ENCODE peak calls at places on chromosomes 11 and 22, in ten cellular contexts. G is neural progenitor cell, I is GM12864, W is BE2C, Z is AG10803, D is foreskin fibroblast, A is HFF-Myc, J is neural crest cell, X is HCT116, V is omental fat pad. L is an unnamed sample.

GRCh38 chr11:113417428-113417827 is 29.8 kb downstream of the ANKK1 start:
- DNase-seq in G (no peak), I (peak), W (no peak), Z (no peak), D (no peak), A (no peak), J (no peak), X (no peak), V (no peak), L (no peak)

GRCh38 chr22:22881116-22882032 is 6.2 kb upstream of the IGLL5 start:
- DNase-seq in G (no peak), I (peak), W (peak), Z (no peak), D (no peak), A (no peak), J (no peak), X (no peak), V (no peak), L (no peak)

GRCh38 chr11:60797846-60798630 is 12.9 kb downstream of the MS4A10 start:
- DNase-seq in G (no peak), I (no peak), W (no peak), Z (no peak), D (no peak), A (no peak), J (no peak), X (no peak), V (no peak), L (no peak)

GRCh38 chr11:128705124-128705920 is 11.4 kb downstream of the FLI1 start:
- DNase-seq in G (no peak), I (no peak), W (no peak), Z (no peak), D (no peak), A (no peak), J (no peak), X (no peak), V (no peak), L (no peak)

GRCh38 chr22:37267661-37268413 is 14.5 kb upstream of the CYTH4 start:
- DNase-seq in G (no peak), I (no peak), W (no peak), Z (no peak), D (no peak), A (no peak), J (no peak), X (no peak), V (no peak), L (no peak)

GRCh38 chr11:73139476-73140198 is 2.5 kb downstream of the FCHSD2 start:
- DNase-seq in G (no peak), I (no peak), W (no peak), Z (peak), D (no peak), A (no peak), J (no peak), X (no peak), V (no peak), L (no peak)

GRCh38 chr22:40853961-40854360 is 2.5 kb downstream of the ST13 start:
- DNase-seq in G (no peak), I (no peak), W (no peak), Z (peak), D (no peak), A (no peak), J (no peak), X (no peak), V (no peak), L (no peak)

GRCh38 chr11:46119352-46120216 is 1.7 kb downstream of the PHF21A start:
- DNase-seq in G (peak), I (peak), W (peak), Z (peak), D (peak), A (no peak), J (peak), X (no peak), V (no peak), L (peak)

GRCh38 chr22:35915477-35916013 is 113.1 kb downstream of the RBFOX2 start:
- DNase-seq in G (peak), I (no peak), W (no peak), Z (peak), D (peak), A (no peak), J (no peak), X (no peak), V (no peak), L (no peak)

GRCh38 chr22:30044369-30044768 is 35.9 kb upstream of the HORMAD2 start:
- DNase-seq in G (no peak), I (no peak), W (peak), Z (peak), D (peak), A (peak), J (no peak), X (peak), V (no peak), L (no peak)

GRCh38 chr22:46803031-46803880 is 40.8 kb downstream of the TBC1D22A start:
- DNase-seq in G (peak), I (peak), W (peak), Z (no peak), D (no peak), A (no peak), J (peak), X (peak), V (no peak), L (peak)

GRCh38 chr11:73995731-73996130 is 13.1 kb upstream of the UCP2 start:
- DNase-seq in G (no peak), I (no peak), W (no peak), Z (no peak), D (no peak), A (no peak), J (no peak), X (no peak), V (no peak), L (no peak)

GRCh38 chr11:70480711-70481110 is 82.4 kb downstream of the CTTN start:
- DNase-seq in G (no peak), I (no peak), W (no peak), Z (no peak), D (no peak), A (no peak), J (no peak), X (no peak), V (no peak), L (no peak)

GRCh38 chr11:3165152-3165705 is at the start of gene OSBPL5:
- DNase-seq in G (peak), I (no peak), W (peak), Z (peak), D (peak), A (no peak), J (peak), X (no peak), V (no peak), L (peak)

GRCh38 chr22:31286360-31287255 is 5.7 kb downstream of the PIK3IP1 start:
- DNase-seq in G (no peak), I (no peak), W (no peak), Z (no peak), D (no peak), A (no peak), J (no peak), X (no peak), V (no peak), L (no peak)

GRCh38 chr11:64650923-64651523 is 60.0 kb downstream of the SLC22A12 start:
- DNase-seq in G (peak), I (no peak), W (no peak), Z (peak), D (peak), A (no peak), J (no peak), X (peak), V (no peak), L (peak)

GRCh38 chr11:124915541-124916369 is 3.3 kb upstream of the HEPN1 start:
- DNase-seq in G (no peak), I (no peak), W (no peak), Z (no peak), D (peak), A (no peak), J (no peak), X (no peak), V (no peak), L (no peak)

GRCh38 chr11:115199501-115199900 is 304.7 kb downstream of the CADM1 start:
- DNase-seq in G (no peak), I (no peak), W (no peak), Z (peak), D (no peak), A (no peak), J (no peak), X (no peak), V (no peak), L (no peak)

GRCh38 chr11:110294509-110294908 is 1.9 kb downstream of the RDX start:
- DNase-seq in G (peak), I (no peak), W (no peak), Z (no peak), D (no peak), A (no peak), J (no peak), X (no peak), V (no peak), L (no peak)

GRCh38 chr22:37062657-37063381 is 11.3 kb downstream of the KCTD17 start:
- DNase-seq in G (no peak), I (no peak), W (no peak), Z (no peak), D (no peak), A (no peak), J (no peak), X (no peak), V (no peak), L (no peak)

GRCh38 chr22:43275545-43275981 is 67.6 kb downstream of the SCUBE1 start:
- DNase-seq in G (peak), I (no peak), W (no peak), Z (no peak), D (no peak), A (no peak), J (no peak), X (peak), V (no peak), L (peak)

GRCh38 chr11:110928373-110928772 is 216.1 kb upstream of the ARHGAP20 start:
- DNase-seq in G (no peak), I (no peak), W (no peak), Z (no peak), D (no peak), A (no peak), J (no peak), X (no peak), V (no peak), L (no peak)

GRCh38 chr22:48104102-48104738 is 1341.8 kb downstream of the TBC1D22A start:
- DNase-seq in G (no peak), I (no peak), W (no peak), Z (no peak), D (no peak), A (no peak), J (no peak), X (no peak), V (no peak), L (no peak)

GRCh38 chr11:70324354-70325115 is 54.0 kb downstream of the PPFIA1 start:
- DNase-seq in G (peak), I (no peak), W (no peak), Z (no peak), D (no peak), A (no peak), J (no peak), X (no peak), V (no peak), L (no peak)

GRCh38 chr11:3052109-3052479 is 5.1 kb downstream of the CARS1 start:
- DNase-seq in G (no peak), I (no peak), W (peak), Z (no peak), D (no peak), A (no peak), J (no peak), X (no peak), V (no peak), L (no peak)

GRCh38 chr11:23789938-23790371 is 706.9 kb upstream of the LUZP2 start:
- DNase-seq in G (no peak), I (no peak), W (no peak), Z (peak), D (peak), A (peak), J (no peak), X (no peak), V (no peak), L (no peak)

GRCh38 chr11:25734592-25735211 is 597.2 kb upstream of the ANO3 start:
- DNase-seq in G (peak), I (no peak), W (no peak), Z (no peak), D (no peak), A (no peak), J (no peak), X (no peak), V (no peak), L (peak)

GRCh38 chr11:89495951-89496350 is 4.8 kb upstream of the NOX4 start:
- DNase-seq in G (peak), I (no peak), W (no peak), Z (peak), D (peak), A (peak), J (no peak), X (no peak), V (no peak), L (no peak)

GRCh38 chr22:47177334-47177815 is 414.9 kb downstream of the TBC1D22A start:
- DNase-seq in G (no peak), I (no peak), W (no peak), Z (no peak), D (no peak), A (no peak), J (no peak), X (no peak), V (no peak), L (no peak)

GRCh38 chr11:75639752-75640151 is 29.1 kb downstream of the MAP6 start:
- DNase-seq in G (peak), I (no peak), W (peak), Z (peak), D (peak), A (no peak), J (peak), X (no peak), V (no peak), L (no peak)

GRCh38 chr11:16632295-16633200 is 105.9 kb upstream of the C11orf58 start:
- DNase-seq in G (peak), I (no peak), W (no peak), Z (peak), D (no peak), A (no peak), J (no peak), X (peak), V (no peak), L (no peak)

GRCh38 chr22:31892080-31892433 is 52.3 kb upstream of the YWHAH start:
- DNase-seq in G (no peak), I (no peak), W (no peak), Z (no peak), D (no peak), A (no peak), J (no peak), X (no peak), V (no peak), L (no peak)

GRCh38 chr11:3947084-3947483 is 91.6 kb downstream of the STIM1 start:
- DNase-seq in G (no peak), I (peak), W (no peak), Z (peak), D (peak), A (no peak), J (no peak), X (no peak), V (no peak), L (no peak)

GRCh38 chr22:27718186-27719032 is 83.1 kb downstream of the MN1 start:
- DNase-seq in G (no peak), I (no peak), W (peak), Z (peak), D (peak), A (peak), J (no peak), X (peak), V (peak), L (no peak)

GRCh38 chr11:9974375-9974774 is 310.5 kb downstream of the SWAP70 start:
- DNase-seq in G (no peak), I (no peak), W (no peak), Z (no peak), D (no peak), A (no peak), J (no peak), X (no peak), V (no peak), L (no peak)

GRCh38 chr11:44128729-44129128 is 33.3 kb downstream of the EXT2 start:
- DNase-seq in G (no peak), I (no peak), W (no peak), Z (no peak), D (no peak), A (no peak), J (no peak), X (no peak), V (no peak), L (no peak)

GRCh38 chr11:69427337-69427736 is 54.1 kb upstream of the LINC01488 start:
- DNase-seq in G (peak), I (no peak), W (no peak), Z (no peak), D (no peak), A (no peak), J (no peak), X (no peak), V (no peak), L (no peak)

GRCh38 chr11:93740802-93741093 is 547 bp downstream of the TAF1D start:
- DNase-seq in G (peak), I (peak), W (peak), Z (peak), D (peak), A (no peak), J (peak), X (no peak), V (no peak), L (peak)

GRCh38 chr11:114302663-114303062 is 6.5 kb downstream of the NNMT start:
- DNase-seq in G (peak), I (no peak), W (no peak), Z (no peak), D (no peak), A (no peak), J (no peak), X (no peak), V (no peak), L (no peak)

GRCh38 chr22:20174785-20175596 is 24.1 kb upstream of the CCDC188 start:
- DNase-seq in G (peak), I (no peak), W (peak), Z (no peak), D (no peak), A (no peak), J (no peak), X (no peak), V (no peak), L (peak)
- TF ChIP-seq CTCF in G (peak), I (no peak), W (peak), Z (peak), D (peak), A (peak), J (peak), X (peak), V (no peak), L (no peak)

GRCh38 chr11:66834943-66835342 is 8.3 kb upstream of the RCE1 start:
- DNase-seq in G (no peak), I (no peak), W (no peak), Z (no peak), D (no peak), A (no peak), J (no peak), X (no peak), V (no peak), L (no peak)

GRCh38 chr11:66835762-66836405 is 7.4 kb upstream of the RCE1 start:
- DNase-seq in G (no peak), I (no peak), W (no peak), Z (peak), D (peak), A (no peak), J (no peak), X (no peak), V (no peak), L (no peak)

DNA sequence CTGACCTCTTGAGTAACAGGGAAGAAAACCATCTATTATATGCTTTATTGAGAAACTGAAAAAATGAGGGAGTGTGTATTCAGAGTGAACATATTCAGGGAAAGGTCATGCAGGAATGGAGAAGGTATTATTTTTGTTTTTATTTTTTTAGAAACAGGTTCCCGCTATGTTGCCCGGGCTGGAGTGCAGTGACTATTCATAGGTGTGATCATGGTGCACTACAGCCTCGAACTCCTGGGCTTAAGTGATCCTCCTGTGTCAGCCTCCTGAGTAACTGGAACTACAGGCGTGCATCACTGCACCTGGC is 8.7 kb upstream of the RCE1 start:
- DNase-seq in G (no peak), I (no peak), W (no peak), Z (no peak), D (no peak), A (no peak), J (no peak), X (no peak), V (no peak), L (no peak)
- TF ChIP-seq CTCF in G (no peak), I (no peak), W (no peak), Z (no peak), D (no peak), A (no peak), J (no peak), X (no peak), V (no peak), L (peak)

GRCh38 chr11:85694385-85694980 is 8.5 kb upstream of the CCDC89 start:
- DNase-seq in G (peak), I (no peak), W (no peak), Z (peak), D (no peak), A (peak), J (no peak), X (peak), V (no peak), L (no peak)
- TF ChIP-seq CTCF in G (peak), I (peak), W (peak), Z (peak), D (peak), A (peak), J (peak), X (peak), V (no peak), L (no peak)

GRCh38 chr11:106228996-106229395 is 151.5 kb downstream of the AASDHPPT start:
- DNase-seq in G (no peak), I (no peak), W (no peak), Z (peak), D (peak), A (no peak), J (no peak), X (no peak), V (no peak), L (no peak)

GRCh38 chr11:106233191-106233590 is 155.7 kb downstream of the AASDHPPT start:
- DNase-seq in G (no peak), I (no peak), W (no peak), Z (no peak), D (no peak), A (no peak), J (no peak), X (no peak), V (no peak), L (no peak)

GRCh38 chr11:106234794-106235193 is 157.3 kb downstream of the AASDHPPT start:
- DNase-seq in G (no peak), I (no peak), W (no peak), Z (no peak), D (no peak), A (no peak), J (no peak), X (no peak), V (no peak), L (no peak)

GRCh38 chr11:106236295-106236694 is 158.8 kb downstream of the AASDHPPT start:
- DNase-seq in G (no peak), I (no peak), W (no peak), Z (no peak), D (no peak), A (no peak), J (no peak), X (no peak), V (no peak), L (no peak)

DNA sequence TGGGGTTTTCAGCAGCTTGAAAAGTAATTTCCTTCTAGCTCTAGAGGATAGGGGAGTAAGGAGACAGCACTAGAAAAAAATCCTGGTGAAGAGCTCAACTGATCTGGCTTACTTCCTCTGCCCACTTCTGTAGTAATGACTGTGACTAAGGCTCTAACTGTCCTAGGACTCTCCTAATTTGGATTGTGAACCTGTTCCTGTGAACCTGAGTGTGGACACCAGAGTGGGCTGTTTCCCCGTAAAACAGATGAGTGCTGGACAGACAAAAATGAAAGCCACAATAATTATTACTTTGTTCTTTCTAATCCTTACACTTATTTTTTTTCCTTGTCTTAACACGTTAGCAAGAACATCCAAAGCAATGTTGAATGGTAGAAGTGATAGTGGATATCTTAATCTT is 154.1 kb downstream of the AASDHPPT start:
- DNase-seq in G (peak), I (no peak), W (no peak), Z (peak), D (peak), A (peak), J (no peak), X (no peak), V (no peak), L (no peak)
- TF ChIP-seq CTCF in G (peak), I (no peak), W (peak), Z (peak), D (peak), A (peak), J (peak), X (no peak), V (no peak), L (no peak)